ENCODE peak calls at places on chromosomes 5 and 9, in eight cellular contexts. One of them, this sample, is unnamed.

GRCh38 chr5:149596712-149597111 is 15.4 kb downstream of the ARHGEF37 start:
- DNase-seq in effector CD4-positive, alpha-beta T cell: no peak
- DNase-seq in Right ventricle myocardium superior: no peak
- DNase-seq in activated CD4-positive, alpha-beta T cell treated with anti-CD3 and anti-CD28 coated beads for 24 hours: no peak
- DNase-seq in AG04450: no peak
- DNase-seq in left lung: no peak
- DNase-seq in WERI-Rb-1: no peak
- DNase-seq in KG1: no peak
- DNase-seq in this sample: no peak

GRCh38 chr5:110342683-110343082 is 383.8 kb downstream of the TMEM232 start:
- DNase-seq in activated CD4-positive, alpha-beta T cell treated with anti-CD3 and anti-CD28 coated beads for 24 hours: no peak
- DNase-seq in WERI-Rb-1: no peak
- DNase-seq in KG1: no peak
- DNase-seq in left lung: no peak
- DNase-seq in effector CD4-positive, alpha-beta T cell: no peak
- DNase-seq in Right ventricle myocardium superior: peak; percentile 41
- DNase-seq in AG04450: no peak
- DNase-seq in this sample: no peak

GRCh38 chr9:89065921-89066320 is 74.7 kb downstream of the S1PR3 start:
- DNase-seq in left lung: no peak
- DNase-seq in activated CD4-positive, alpha-beta T cell treated with anti-CD3 and anti-CD28 coated beads for 24 hours: no peak
- DNase-seq in WERI-Rb-1: no peak
- DNase-seq in effector CD4-positive, alpha-beta T cell: no peak
- DNase-seq in Right ventricle myocardium superior: no peak
- DNase-seq in AG04450: no peak
- DNase-seq in KG1: no peak
- DNase-seq in this sample: no peak

GRCh38 chr9:35254237-35254636 is 92.4 kb downstream of the UNC13B start:
- DNase-seq in left lung: no peak
- DNase-seq in effector CD4-positive, alpha-beta T cell: no peak
- DNase-seq in KG1: no peak
- DNase-seq in activated CD4-positive, alpha-beta T cell treated with anti-CD3 and anti-CD28 coated beads for 24 hours: no peak
- DNase-seq in AG04450: no peak
- DNase-seq in WERI-Rb-1: no peak
- DNase-seq in Right ventricle myocardium superior: no peak
- DNase-seq in this sample: no peak

GRCh38 chr9:35553670-35554543 is 51.2 kb upstream of the TESK1 start:
- DNase-seq in left lung: peak; percentile 74
- DNase-seq in Right ventricle myocardium superior: peak; percentile 69
- DNase-seq in activated CD4-positive, alpha-beta T cell treated with anti-CD3 and anti-CD28 coated beads for 24 hours: no peak
- DNase-seq in KG1: peak; percentile 8
- DNase-seq in AG04450: peak; percentile 44
- DNase-seq in effector CD4-positive, alpha-beta T cell: no peak
- DNase-seq in WERI-Rb-1: peak; percentile 73
- DNase-seq in this sample: peak; percentile 4

GRCh38 chr9:35203531-35203930 is 41.7 kb downstream of the UNC13B start:
- DNase-seq in AG04450: no peak
- DNase-seq in Right ventricle myocardium superior: no peak
- DNase-seq in KG1: no peak
- DNase-seq in activated CD4-positive, alpha-beta T cell treated with anti-CD3 and anti-CD28 coated beads for 24 hours: no peak
- DNase-seq in effector CD4-positive, alpha-beta T cell: no peak
- DNase-seq in left lung: no peak
- DNase-seq in WERI-Rb-1: no peak
- DNase-seq in this sample: no peak

GRCh38 chr5:168409601-168410458 is 76.4 kb upstream of the RARS1 start:
- DNase-seq in activated CD4-positive, alpha-beta T cell treated with anti-CD3 and anti-CD28 coated beads for 24 hours: peak; percentile 14
- DNase-seq in WERI-Rb-1: no peak
- DNase-seq in AG04450: peak; percentile 46
- DNase-seq in Right ventricle myocardium superior: no peak
- DNase-seq in effector CD4-positive, alpha-beta T cell: no peak
- DNase-seq in KG1: no peak
- DNase-seq in left lung: no peak
- DNase-seq in this sample: no peak

GRCh38 chr5:78979899-78980298 is 5.2 kb downstream of the ARSB start:
- DNase-seq in effector CD4-positive, alpha-beta T cell: no peak
- DNase-seq in WERI-Rb-1: no peak
- DNase-seq in Right ventricle myocardium superior: no peak
- DNase-seq in KG1: no peak
- DNase-seq in left lung: no peak
- DNase-seq in AG04450: no peak
- DNase-seq in activated CD4-positive, alpha-beta T cell treated with anti-CD3 and anti-CD28 coated beads for 24 hours: no peak
- DNase-seq in this sample: no peak

GRCh38 chr9:38681747-38682227 is 38.1 kb downstream of the FAM240B start:
- DNase-seq in Right ventricle myocardium superior: no peak
- DNase-seq in AG04450: no peak
- DNase-seq in KG1: no peak
- DNase-seq in activated CD4-positive, alpha-beta T cell treated with anti-CD3 and anti-CD28 coated beads for 24 hours: no peak
- DNase-seq in WERI-Rb-1: no peak
- DNase-seq in left lung: no peak
- DNase-seq in effector CD4-positive, alpha-beta T cell: no peak
- DNase-seq in this sample: no peak

GRCh38 chr9:97859346-97859745 is 6.3 kb downstream of the FOXE1 start:
- DNase-seq in KG1: no peak
- DNase-seq in effector CD4-positive, alpha-beta T cell: no peak
- DNase-seq in WERI-Rb-1: no peak
- DNase-seq in activated CD4-positive, alpha-beta T cell treated with anti-CD3 and anti-CD28 coated beads for 24 hours: no peak
- DNase-seq in Right ventricle myocardium superior: no peak
- DNase-seq in left lung: no peak
- DNase-seq in AG04450: no peak
- DNase-seq in this sample: no peak

GRCh38 chr5:6448622-6449464 is at the start of gene UBE2QL1:
- DNase-seq in Right ventricle myocardium superior: no peak
- DNase-seq in AG04450: no peak
- DNase-seq in WERI-Rb-1: peak; percentile 56
- DNase-seq in left lung: no peak
- DNase-seq in KG1: peak; percentile 13
- DNase-seq in activated CD4-positive, alpha-beta T cell treated with anti-CD3 and anti-CD28 coated beads for 24 hours: no peak
- DNase-seq in effector CD4-positive, alpha-beta T cell: no peak
- DNase-seq in this sample: no peak

GRCh38 chr5:140785905-140786686 is at the start of gene PCDHA1:
- DNase-seq in AG04450: no peak
- DNase-seq in effector CD4-positive, alpha-beta T cell: no peak
- DNase-seq in activated CD4-positive, alpha-beta T cell treated with anti-CD3 and anti-CD28 coated beads for 24 hours: no peak
- DNase-seq in Right ventricle myocardium superior: no peak
- DNase-seq in WERI-Rb-1: no peak
- DNase-seq in left lung: no peak
- DNase-seq in KG1: no peak
- DNase-seq in this sample: no peak

GRCh38 chr5:181189363-181189961 is 15.5 kb downstream of the TRIM7 start:
- DNase-seq in left lung: no peak
- DNase-seq in KG1: no peak
- DNase-seq in activated CD4-positive, alpha-beta T cell treated with anti-CD3 and anti-CD28 coated beads for 24 hours: no peak
- DNase-seq in Right ventricle myocardium superior: peak; percentile 64
- DNase-seq in AG04450: no peak
- DNase-seq in WERI-Rb-1: no peak
- DNase-seq in effector CD4-positive, alpha-beta T cell: no peak
- DNase-seq in this sample: peak; percentile 38

GRCh38 chr9:126057461-126057860 is 269.2 kb upstream of the MVB12B start:
- DNase-seq in left lung: peak; percentile 16
- DNase-seq in AG04450: no peak
- DNase-seq in WERI-Rb-1: no peak
- DNase-seq in activated CD4-positive, alpha-beta T cell treated with anti-CD3 and anti-CD28 coated beads for 24 hours: no peak
- DNase-seq in effector CD4-positive, alpha-beta T cell: no peak
- DNase-seq in KG1: no peak
- DNase-seq in Right ventricle myocardium superior: no peak
- DNase-seq in this sample: no peak

GRCh38 chr9:134128727-134129679 is 6.9 kb upstream of the WDR5 start:
- DNase-seq in WERI-Rb-1: peak; percentile 35
- DNase-seq in KG1: no peak
- DNase-seq in effector CD4-positive, alpha-beta T cell: no peak
- DNase-seq in Right ventricle myocardium superior: peak; percentile 45
- DNase-seq in activated CD4-positive, alpha-beta T cell treated with anti-CD3 and anti-CD28 coated beads for 24 hours: no peak
- DNase-seq in AG04450: no peak
- DNase-seq in left lung: no peak
- DNase-seq in this sample: no peak

GRCh38 chr9:36100532-36100931 is 36.0 kb upstream of the GLIPR2 start:
- DNase-seq in left lung: no peak
- DNase-seq in activated CD4-positive, alpha-beta T cell treated with anti-CD3 and anti-CD28 coated beads for 24 hours: no peak
- DNase-seq in WERI-Rb-1: no peak
- DNase-seq in Right ventricle myocardium superior: no peak
- DNase-seq in effector CD4-positive, alpha-beta T cell: no peak
- DNase-seq in KG1: no peak
- DNase-seq in AG04450: no peak
- DNase-seq in this sample: no peak

GRCh38 chr5:159022178-159022556 is 77.5 kb downstream of the EBF1 start:
- DNase-seq in effector CD4-positive, alpha-beta T cell: no peak
- DNase-seq in AG04450: peak; percentile 55
- DNase-seq in WERI-Rb-1: peak; percentile 72
- DNase-seq in left lung: no peak
- DNase-seq in Right ventricle myocardium superior: peak; percentile 76
- DNase-seq in KG1: no peak
- DNase-seq in activated CD4-positive, alpha-beta T cell treated with anti-CD3 and anti-CD28 coated beads for 24 hours: no peak
- DNase-seq in this sample: no peak

GRCh38 chr5:152332696-152333095 is 72.4 kb downstream of the NMUR2 start:
- DNase-seq in KG1: no peak
- DNase-seq in effector CD4-positive, alpha-beta T cell: no peak
- DNase-seq in AG04450: no peak
- DNase-seq in left lung: no peak
- DNase-seq in activated CD4-positive, alpha-beta T cell treated with anti-CD3 and anti-CD28 coated beads for 24 hours: no peak
- DNase-seq in Right ventricle myocardium superior: no peak
- DNase-seq in WERI-Rb-1: no peak
- DNase-seq in this sample: no peak

GRCh38 chr9:135061441-135061840 is 26.0 kb upstream of the OLFM1 start:
- DNase-seq in WERI-Rb-1: no peak
- DNase-seq in effector CD4-positive, alpha-beta T cell: no peak
- DNase-seq in AG04450: no peak
- DNase-seq in activated CD4-positive, alpha-beta T cell treated with anti-CD3 and anti-CD28 coated beads for 24 hours: no peak
- DNase-seq in left lung: no peak
- DNase-seq in KG1: no peak
- DNase-seq in Right ventricle myocardium superior: no peak
- DNase-seq in this sample: no peak

GRCh38 chr5:91332267-91333044 is 50.7 kb downstream of the ARRDC3 start:
- DNase-seq in WERI-Rb-1: no peak
- DNase-seq in Right ventricle myocardium superior: no peak
- DNase-seq in effector CD4-positive, alpha-beta T cell: no peak
- DNase-seq in KG1: no peak
- DNase-seq in AG04450: no peak
- DNase-seq in left lung: no peak
- DNase-seq in activated CD4-positive, alpha-beta T cell treated with anti-CD3 and anti-CD28 coated beads for 24 hours: no peak
- DNase-seq in this sample: no peak